ENCODE peak calls at places on chromosomes 16 and 17, in four cellular contexts. Z is ovary, P is tibial nerve, L is colonic mucosa. I is an unnamed sample.

GRCh38 chr16:7839568-7839967 is 506.9 kb downstream of the RBFOX1 start:
- DNase-seq in Z (no peak), P (no peak), L (no peak), I (no peak)

GRCh38 chr17:72512649-72513556 is 392.1 kb downstream of the SOX9 start:
- DNase-seq in Z (no peak), P (no peak), L (no peak), I (no peak)

GRCh38 chr16:84569382-84569987 is 48.4 kb downstream of the COTL1 start:
- DNase-seq in Z (no peak), P (no peak), L (peak; percentile 68), I (no peak)

GRCh38 chr16:67260426-67261063 is 11.8 kb downstream of the SLC9A5 start:
- DNase-seq in Z (peak; percentile 9), P (no peak), L (peak; percentile 41), I (peak; percentile 48)

GRCh38 chr17:18184143-18185007 is 747 bp downstream of the ALKBH5 start:
- DNase-seq in Z (peak; percentile 61), P (peak; percentile 22), L (peak; percentile 56), I (peak; percentile 90)

GRCh38 chr17:55157165-55157564 is 107.6 kb upstream of the HLF start:
- DNase-seq in Z (no peak), P (no peak), L (no peak), I (no peak)

GRCh38 chr17:39929657-39930407 is 2.3 kb downstream of the LRRC3C start:
- DNase-seq in Z (no peak), P (no peak), L (no peak), I (no peak)

GRCh38 chr16:83054302-83054701 is 427.5 kb downstream of the CDH13 start:
- DNase-seq in Z (no peak), P (no peak), L (no peak), I (no peak)

GRCh38 chr16:17304124-17304813 is 166.5 kb downstream of the XYLT1 start:
- DNase-seq in Z (no peak), P (no peak), L (peak; percentile 62), I (no peak)

DNA sequence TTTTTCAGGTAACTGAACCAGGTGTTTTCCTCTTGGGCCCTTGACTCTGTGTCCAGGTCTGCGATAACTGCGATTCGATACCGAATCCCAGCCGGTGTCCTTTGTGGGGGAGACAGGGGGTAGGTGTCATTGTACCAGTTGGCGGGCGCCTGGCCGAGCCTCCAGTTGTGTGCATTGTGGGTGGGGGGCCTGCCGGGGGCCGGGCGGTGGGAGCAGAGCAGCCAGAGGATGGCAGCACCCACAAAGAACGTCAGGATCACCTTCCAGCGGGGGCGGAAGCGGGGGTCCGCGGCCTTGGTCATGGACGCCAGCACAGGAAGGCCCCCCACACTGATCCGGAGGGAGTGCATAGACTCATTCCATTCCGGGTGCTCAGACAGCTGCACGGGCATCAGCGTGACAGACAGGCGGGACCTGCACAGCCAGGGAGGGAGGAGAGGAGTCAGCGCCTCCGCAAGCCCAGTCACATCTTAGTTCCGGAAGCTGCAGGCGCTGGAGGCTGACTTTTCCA is 12.3 kb downstream of the CANT1 start:
- DNase-seq in Z (no peak), P (no peak), L (peak; percentile 32), I (peak; percentile 76)
- H3K4me1 ChIP-seq in Z (peaks cover 2% of the 10 kb centered on the region), P (peaks cover 41% of the 10 kb centered on the region), L (peaks cover 44% of the 10 kb centered on the region), I (no peaks in the 10 kb centered on the region)

DNA sequence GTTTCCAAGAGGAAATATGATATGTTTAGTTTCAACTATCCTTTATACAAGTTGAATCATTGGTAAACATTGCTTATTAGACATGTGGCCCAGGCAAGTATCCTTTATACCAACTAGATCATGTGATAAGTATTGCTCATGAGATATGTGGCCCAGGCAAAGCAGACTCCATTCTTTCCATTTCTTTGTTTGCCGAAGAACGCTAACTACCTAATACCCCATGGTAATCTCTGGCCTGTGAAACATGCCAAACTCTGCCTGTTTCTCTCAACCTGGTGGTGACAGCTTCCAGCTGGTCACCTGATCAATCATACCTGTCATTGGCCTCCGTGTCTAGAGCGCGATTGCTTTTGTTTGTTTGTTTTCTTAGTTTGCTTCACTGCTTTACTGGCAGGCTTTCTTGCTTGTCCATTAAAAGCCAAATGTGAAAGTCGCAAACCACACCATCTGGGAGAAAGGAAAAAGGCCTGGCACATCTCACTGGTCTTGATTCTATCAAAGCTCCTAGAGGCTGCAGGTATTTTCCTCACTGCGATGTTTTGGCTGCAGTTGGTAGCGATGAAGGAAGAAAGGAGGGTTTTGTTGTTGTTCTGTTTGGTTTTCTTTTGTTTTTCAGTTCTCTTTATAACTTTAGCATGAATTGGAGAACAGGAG is 686.2 kb downstream of the KCNJ2 start:
- DNase-seq in Z (no peak), P (no peak), L (no peak), I (no peak)
- H3K9me3 ChIP-seq in Z (no peaks in the 10 kb centered on the region), P (no peaks in the 10 kb centered on the region), L (no peaks in the 10 kb centered on the region), I (no peaks in the 10 kb centered on the region)

GRCh38 chr16:85829266-85829665 is 29.8 kb downstream of the COX4I1 start:
- DNase-seq in Z (no peak), P (no peak), L (no peak), I (peak; percentile 76)

GRCh38 chr16:85825326-85825725 is 25.8 kb downstream of the COX4I1 start:
- DNase-seq in Z (no peak), P (no peak), L (no peak), I (peak; percentile 25)

GRCh38 chr16:85829751-85830445 is 30.4 kb downstream of the COX4I1 start:
- DNase-seq in Z (no peak), P (peak; percentile 29), L (no peak), I (peak; percentile 83)

GRCh38 chr16:85826686-85827247 is 27.3 kb downstream of the COX4I1 start:
- DNase-seq in Z (no peak), P (no peak), L (no peak), I (no peak)

GRCh38 chr16:85828166-85828565 is 28.7 kb downstream of the COX4I1 start:
- DNase-seq in Z (no peak), P (no peak), L (no peak), I (peak; percentile 74)
- H3K27me3 ChIP-seq in Z (no peaks in the 10 kb centered on the region), P (peaks cover 14% of the 10 kb centered on the region), L (no peaks in the 10 kb centered on the region), I (no peaks in the 10 kb centered on the region)

DNA sequence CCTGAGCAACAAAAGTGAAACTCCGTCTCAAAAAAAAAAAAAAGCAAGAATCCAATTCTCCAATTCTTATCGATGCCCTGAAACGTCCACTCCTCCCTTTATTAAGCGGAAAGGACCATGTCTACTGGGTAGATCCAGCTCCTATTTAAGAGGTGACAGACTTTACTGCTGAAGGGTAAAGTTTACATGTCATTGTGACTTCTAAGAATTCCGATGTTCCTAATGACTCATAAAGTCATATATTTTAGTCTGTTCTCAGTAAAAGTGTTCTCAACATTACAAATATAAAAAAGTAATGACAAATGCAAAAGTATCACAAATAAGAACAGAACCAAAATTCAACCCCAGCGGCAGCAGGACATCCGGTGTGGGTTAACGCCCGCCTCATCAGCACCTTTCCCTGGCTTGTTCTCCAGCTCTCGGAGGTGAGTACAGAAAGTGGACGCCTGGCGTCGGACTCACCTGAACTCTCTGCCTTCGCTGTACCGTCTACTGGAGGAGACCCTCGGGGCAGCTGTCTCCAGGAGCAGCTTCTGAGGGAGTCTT is 6.8 kb downstream of the AXIN1 start:
- DNase-seq in Z (no peak), P (no peak), L (no peak), I (no peak)
- H3K4me1 ChIP-seq in Z (peaks cover 4% of the 10 kb centered on the region), P (peaks cover 10% of the 10 kb centered on the region), L (peaks cover 2% of the 10 kb centered on the region), I (no peaks in the 10 kb centered on the region)

I was measured in aorta.